ENCODE peak calls at places on chromosome 20, in seven cellular contexts. R, E, V, U, C, J and A are unnamed samples.

GRCh38 chr20:50815162-50815989 is 20.5 kb downstream of the BCAS4 start:
- DNase-seq in R (no peak), E (no peak), V (no peak), U (no peak), C (peak), J (peak), A (peak)

GRCh38 chr20:1301031-1301529 is 27.9 kb downstream of the SDCBP2 start:
- DNase-seq in R (peak), E (no peak), V (peak), U (no peak), C (peak), J (peak), A (peak)

GRCh38 chr20:12252793-12253192 is 335.1 kb downstream of the BTBD3 start:
- DNase-seq in R (no peak), E (no peak), V (peak), U (no peak), C (peak), J (peak), A (no peak)

GRCh38 chr20:35560541-35560940 is 18.7 kb downstream of the ERGIC3 start:
- DNase-seq in R (no peak), E (no peak), V (no peak), U (no peak), C (no peak), J (no peak), A (no peak)

GRCh38 chr20:6575912-6576391 is 191.5 kb upstream of the BMP2 start:
- DNase-seq in R (no peak), E (no peak), V (peak), U (no peak), C (peak), J (no peak), A (no peak)

GRCh38 chr20:44959082-44959895 is 908 bp downstream of the TOMM34 start:
- DNase-seq in R (no peak), E (no peak), V (peak), U (no peak), C (peak), J (peak), A (peak)

GRCh38 chr20:56606174-56606945 is 22.7 kb upstream of the TFAP2C start:
- DNase-seq in R (no peak), E (peak), V (no peak), U (no peak), C (no peak), J (no peak), A (no peak)

GRCh38 chr20:25685276-25686080 is 11.2 kb downstream of the ZNF337 start:
- DNase-seq in R (no peak), E (no peak), V (no peak), U (no peak), C (no peak), J (no peak), A (no peak)

GRCh38 chr20:59087829-59088433 is 45.3 kb upstream of the PRELID3B start:
- DNase-seq in R (peak), E (peak), V (peak), U (peak), C (peak), J (peak), A (peak)

GRCh38 chr20:58038123-58038654 is 190.3 kb downstream of the ANKRD60 start:
- DNase-seq in R (peak), E (peak), V (no peak), U (peak), C (no peak), J (no peak), A (no peak)

GRCh38 chr20:44618318-44618731 is 33.2 kb downstream of the ADA start:
- DNase-seq in R (peak), E (peak), V (no peak), U (no peak), C (no peak), J (no peak), A (no peak)

GRCh38 chr20:237479-237878 is 10.4 kb downstream of the DEFB129 start:
- DNase-seq in R (no peak), E (no peak), V (no peak), U (no peak), C (no peak), J (no peak), A (no peak)

GRCh38 chr20:6623989-6624388 is 143.5 kb upstream of the BMP2 start:
- DNase-seq in R (no peak), E (no peak), V (no peak), U (no peak), C (no peak), J (no peak), A (no peak)

GRCh38 chr20:50574108-50574507 is 63.9 kb downstream of the PTPN1 start:
- DNase-seq in R (no peak), E (peak), V (no peak), U (no peak), C (no peak), J (no peak), A (no peak)

GRCh38 chr20:35967979-35968640 is at the start of gene CNBD2:
- DNase-seq in R (no peak), E (no peak), V (no peak), U (no peak), C (no peak), J (no peak), A (no peak)

GRCh38 chr20:63979549-63980316 is at the start of gene SAMD10:
- DNase-seq in R (peak), E (peak), V (peak), U (no peak), C (peak), J (no peak), A (no peak)

GRCh38 chr20:49028684-49029083 is 17.4 kb upstream of the CSE1L start:
- DNase-seq in R (no peak), E (no peak), V (peak), U (no peak), C (no peak), J (peak), A (peak)

GRCh38 chr20:38726849-38727601 is 2.7 kb downstream of the SLC32A1 start:
- DNase-seq in R (no peak), E (peak), V (no peak), U (no peak), C (no peak), J (peak), A (no peak)

GRCh38 chr20:64239449-64240242 is 15.9 kb upstream of the PCMTD2 start:
- DNase-seq in R (peak), E (peak), V (no peak), U (no peak), C (no peak), J (no peak), A (no peak)

GRCh38 chr20:24164360-24164759 is 175.8 kb upstream of the GGTLC1 start:
- DNase-seq in R (no peak), E (no peak), V (peak), U (no peak), C (peak), J (no peak), A (no peak)

GRCh38 chr20:20084296-20084752 is 32.0 kb downstream of the CFAP61 start:
- DNase-seq in R (no peak), E (no peak), V (no peak), U (peak), C (no peak), J (no peak), A (no peak)

GRCh38 chr20:956330-956951 is 40.3 kb upstream of the ANGPT4 start:
- DNase-seq in R (peak), E (no peak), V (peak), U (peak), C (peak), J (peak), A (peak)

GRCh38 chr20:7911586-7912330 is 28.5 kb downstream of the HAO1 start:
- DNase-seq in R (no peak), E (no peak), V (peak), U (no peak), C (no peak), J (no peak), A (no peak)

GRCh38 chr20:45429618-45430017 is 13.7 kb downstream of the PIGT start:
- DNase-seq in R (no peak), E (no peak), V (no peak), U (no peak), C (no peak), J (no peak), A (no peak)

GRCh38 chr20:49892260-49893216 is 22.8 kb downstream of the SPATA2 start:
- DNase-seq in R (peak), E (peak), V (peak), U (no peak), C (no peak), J (no peak), A (no peak)

GRCh38 chr20:48166082-48166835 is 381.0 kb upstream of the SULF2 start:
- DNase-seq in R (no peak), E (no peak), V (no peak), U (no peak), C (peak), J (no peak), A (no peak)

GRCh38 chr20:62395311-62396242 is 8.7 kb downstream of the RPS21 start:
- DNase-seq in R (no peak), E (peak), V (no peak), U (no peak), C (no peak), J (no peak), A (no peak)
- TF ChIP-seq CTCF in R (no peak), E (no peak), V (no peak), U (no peak), C (peak), J (peak), A (no peak)

DNA sequence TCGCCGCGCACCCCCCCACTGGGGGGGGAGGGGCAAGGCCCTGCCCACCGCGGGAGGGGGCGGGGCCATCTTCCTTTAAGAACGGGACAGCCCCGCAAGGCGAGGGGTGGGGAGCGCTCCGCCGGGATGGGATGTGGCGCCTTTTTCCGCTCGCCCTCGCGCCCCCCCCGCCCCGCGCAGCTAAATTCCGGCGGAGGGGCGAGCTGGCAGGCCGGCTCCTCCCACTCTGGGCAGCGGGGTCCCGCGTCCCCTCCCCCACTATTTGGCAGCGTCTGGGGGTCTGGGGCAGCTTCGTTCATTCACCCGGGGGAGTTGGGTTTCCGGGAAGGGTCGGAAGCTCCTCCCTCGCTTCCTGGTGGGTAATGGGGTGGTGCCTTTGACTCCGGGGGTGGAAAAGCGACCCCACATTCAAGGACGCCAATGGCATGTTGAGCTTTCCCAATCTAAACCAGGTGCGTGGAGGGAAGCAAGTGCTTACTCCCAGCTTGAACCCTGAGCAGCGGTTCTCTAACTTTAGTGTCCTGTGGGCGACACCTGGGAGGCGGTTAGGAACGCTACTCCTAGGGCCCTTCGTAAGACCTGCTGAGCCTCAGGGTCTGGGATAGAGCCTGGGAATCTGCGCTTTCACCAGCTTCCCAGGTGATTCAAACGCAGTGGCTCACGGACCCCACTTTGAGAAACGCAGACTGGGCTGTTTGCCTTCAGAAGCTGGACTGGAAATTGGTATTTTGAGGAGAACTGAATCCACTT is 927 bp downstream of the ASXL1 start:
- DNase-seq in R (peak), E (peak), V (peak), U (peak), C (peak), J (peak), A (no peak)
- TF ChIP-seq CTCF in R (no peak), E (no peak), V (no peak), U (no peak), C (no peak), J (no peak), A (no peak)

GRCh38 chr20:53678315-53678989 is 84.8 kb upstream of the ZNF217 start:
- DNase-seq in R (no peak), E (no peak), V (peak), U (no peak), C (no peak), J (no peak), A (no peak)
- TF ChIP-seq CTCF in R (no peak), E (no peak), V (no peak), U (no peak), C (peak), J (no peak), A (peak)

GRCh38 chr20:2475850-2476741 is 5.5 kb upstream of the SNRPB start:
- DNase-seq in R (no peak), E (no peak), V (no peak), U (no peak), C (no peak), J (no peak), A (no peak)

GRCh38 chr20:2480381-2480780 is 9.8 kb upstream of the SNRPB start:
- DNase-seq in R (no peak), E (no peak), V (no peak), U (no peak), C (no peak), J (no peak), A (no peak)

GRCh38 chr20:2476742-2477615 is 6.4 kb upstream of the SNRPB start:
- DNase-seq in R (no peak), E (no peak), V (no peak), U (no peak), C (no peak), J (no peak), A (no peak)
- TF ChIP-seq CTCF in R (no peak), E (peak), V (no peak), U (no peak), C (no peak), J (peak), A (peak)

DNA sequence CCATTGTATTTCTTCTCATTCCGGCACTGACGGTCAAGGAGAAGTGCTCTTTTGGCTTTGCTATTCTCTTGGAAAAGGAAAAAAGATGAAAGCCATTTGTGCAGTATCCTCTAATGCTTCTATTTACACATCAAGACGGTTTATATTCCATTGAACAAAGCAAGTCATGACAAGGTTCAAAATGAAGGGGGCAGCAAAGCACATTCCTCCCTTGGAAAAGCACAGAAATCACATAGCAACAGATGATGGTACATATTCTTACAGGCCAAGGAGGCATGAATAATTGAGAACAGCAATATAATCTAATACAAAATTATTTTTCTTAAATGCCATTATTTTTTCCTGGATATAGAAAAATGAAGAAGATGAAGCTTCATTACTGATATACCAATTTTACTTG is 508.2 kb upstream of the JAG1 start:
- DNase-seq in R (no peak), E (no peak), V (no peak), U (no peak), C (no peak), J (no peak), A (no peak)
- TF ChIP-seq CTCF in R (no peak), E (no peak), V (no peak), U (no peak), C (no peak), J (no peak), A (no peak)